ENCODE peak calls at places on chromosome 1, in nine cellular contexts. One of them, this sample, is unnamed.

GRCh38 chr1:213331776-213332175 is 280.7 kb downstream of the RPS6KC1 start:
- DNase-seq in WERI-Rb-1: no peak
- DNase-seq in stomach: no peak
- DNase-seq in stimulated activated CD4-positive, alpha-beta T cell treated with anti-CD3 and anti-CD28 coated beads, Interleukin-15, amount 100 ng/mL, for 24 hours: no peak
- DNase-seq in activated CD8-positive, alpha-beta memory T cell treated with anti-CD3 and anti-CD28 coated beads for 24 hours: no peak
- DNase-seq in RPMI8226: no peak
- DNase-seq in amniotic stem cell: no peak
- DNase-seq in H54: no peak
- DNase-seq in stimulated activated naive CD8-positive, alpha-beta T cell treated with anti-CD3 and anti-CD28 coated beads, Interleukin-15, amount 100 ng/mL, for 72 hours: no peak
- DNase-seq in this sample: no peak

GRCh38 chr1:19596065-19596718 is 47.9 kb upstream of the NBL1 start:
- DNase-seq in WERI-Rb-1: peak
- DNase-seq in stomach: no peak
- DNase-seq in stimulated activated CD4-positive, alpha-beta T cell treated with anti-CD3 and anti-CD28 coated beads, Interleukin-15, amount 100 ng/mL, for 24 hours: no peak
- DNase-seq in activated CD8-positive, alpha-beta memory T cell treated with anti-CD3 and anti-CD28 coated beads for 24 hours: no peak
- DNase-seq in RPMI8226: peak
- DNase-seq in amniotic stem cell: no peak
- DNase-seq in H54: peak
- DNase-seq in stimulated activated naive CD8-positive, alpha-beta T cell treated with anti-CD3 and anti-CD28 coated beads, Interleukin-15, amount 100 ng/mL, for 72 hours: no peak
- DNase-seq in this sample: peak

GRCh38 chr1:33364578-33364945 is 43.7 kb upstream of the A3GALT2 start:
- DNase-seq in WERI-Rb-1: peak
- DNase-seq in stomach: no peak
- DNase-seq in stimulated activated CD4-positive, alpha-beta T cell treated with anti-CD3 and anti-CD28 coated beads, Interleukin-15, amount 100 ng/mL, for 24 hours: no peak
- DNase-seq in activated CD8-positive, alpha-beta memory T cell treated with anti-CD3 and anti-CD28 coated beads for 24 hours: no peak
- DNase-seq in RPMI8226: peak
- DNase-seq in amniotic stem cell: no peak
- DNase-seq in H54: no peak
- DNase-seq in stimulated activated naive CD8-positive, alpha-beta T cell treated with anti-CD3 and anti-CD28 coated beads, Interleukin-15, amount 100 ng/mL, for 72 hours: no peak
- DNase-seq in this sample: no peak

GRCh38 chr1:56626546-56626945 is 18.6 kb upstream of the PRKAA2 start:
- DNase-seq in WERI-Rb-1: no peak
- DNase-seq in stomach: no peak
- DNase-seq in stimulated activated CD4-positive, alpha-beta T cell treated with anti-CD3 and anti-CD28 coated beads, Interleukin-15, amount 100 ng/mL, for 24 hours: no peak
- DNase-seq in activated CD8-positive, alpha-beta memory T cell treated with anti-CD3 and anti-CD28 coated beads for 24 hours: no peak
- DNase-seq in RPMI8226: no peak
- DNase-seq in amniotic stem cell: no peak
- DNase-seq in H54: no peak
- DNase-seq in stimulated activated naive CD8-positive, alpha-beta T cell treated with anti-CD3 and anti-CD28 coated beads, Interleukin-15, amount 100 ng/mL, for 72 hours: no peak
- DNase-seq in this sample: no peak

GRCh38 chr1:203464226-203464625 is 11.4 kb upstream of the PRELP start:
- DNase-seq in WERI-Rb-1: no peak
- DNase-seq in stomach: no peak
- DNase-seq in stimulated activated CD4-positive, alpha-beta T cell treated with anti-CD3 and anti-CD28 coated beads, Interleukin-15, amount 100 ng/mL, for 24 hours: no peak
- DNase-seq in activated CD8-positive, alpha-beta memory T cell treated with anti-CD3 and anti-CD28 coated beads for 24 hours: no peak
- DNase-seq in RPMI8226: no peak
- DNase-seq in amniotic stem cell: no peak
- DNase-seq in H54: no peak
- DNase-seq in stimulated activated naive CD8-positive, alpha-beta T cell treated with anti-CD3 and anti-CD28 coated beads, Interleukin-15, amount 100 ng/mL, for 72 hours: no peak
- DNase-seq in this sample: no peak

GRCh38 chr1:215104283-215104682 is 21.7 kb downstream of the KCNK2 start:
- DNase-seq in WERI-Rb-1: no peak
- DNase-seq in stomach: no peak
- DNase-seq in stimulated activated CD4-positive, alpha-beta T cell treated with anti-CD3 and anti-CD28 coated beads, Interleukin-15, amount 100 ng/mL, for 24 hours: no peak
- DNase-seq in activated CD8-positive, alpha-beta memory T cell treated with anti-CD3 and anti-CD28 coated beads for 24 hours: no peak
- DNase-seq in RPMI8226: no peak
- DNase-seq in amniotic stem cell: no peak
- DNase-seq in H54: no peak
- DNase-seq in stimulated activated naive CD8-positive, alpha-beta T cell treated with anti-CD3 and anti-CD28 coated beads, Interleukin-15, amount 100 ng/mL, for 72 hours: no peak
- DNase-seq in this sample: no peak

GRCh38 chr1:94319319-94320180 is 82.2 kb upstream of the ARHGAP29 start:
- DNase-seq in WERI-Rb-1: no peak
- DNase-seq in stomach: no peak
- DNase-seq in stimulated activated CD4-positive, alpha-beta T cell treated with anti-CD3 and anti-CD28 coated beads, Interleukin-15, amount 100 ng/mL, for 24 hours: no peak
- DNase-seq in activated CD8-positive, alpha-beta memory T cell treated with anti-CD3 and anti-CD28 coated beads for 24 hours: no peak
- DNase-seq in RPMI8226: no peak
- DNase-seq in amniotic stem cell: no peak
- DNase-seq in H54: no peak
- DNase-seq in stimulated activated naive CD8-positive, alpha-beta T cell treated with anti-CD3 and anti-CD28 coated beads, Interleukin-15, amount 100 ng/mL, for 72 hours: no peak
- DNase-seq in this sample: no peak

GRCh38 chr1:162006081-162006480 is 17.6 kb downstream of the OLFML2B start:
- DNase-seq in WERI-Rb-1: no peak
- DNase-seq in stomach: no peak
- DNase-seq in stimulated activated CD4-positive, alpha-beta T cell treated with anti-CD3 and anti-CD28 coated beads, Interleukin-15, amount 100 ng/mL, for 24 hours: no peak
- DNase-seq in activated CD8-positive, alpha-beta memory T cell treated with anti-CD3 and anti-CD28 coated beads for 24 hours: no peak
- DNase-seq in RPMI8226: no peak
- DNase-seq in amniotic stem cell: no peak
- DNase-seq in H54: no peak
- DNase-seq in stimulated activated naive CD8-positive, alpha-beta T cell treated with anti-CD3 and anti-CD28 coated beads, Interleukin-15, amount 100 ng/mL, for 72 hours: no peak
- DNase-seq in this sample: no peak

GRCh38 chr1:235287208-235287882 is 40.6 kb downstream of the ARID4B start:
- DNase-seq in WERI-Rb-1: no peak
- DNase-seq in stomach: no peak
- DNase-seq in stimulated activated CD4-positive, alpha-beta T cell treated with anti-CD3 and anti-CD28 coated beads, Interleukin-15, amount 100 ng/mL, for 24 hours: no peak
- DNase-seq in activated CD8-positive, alpha-beta memory T cell treated with anti-CD3 and anti-CD28 coated beads for 24 hours: no peak
- DNase-seq in RPMI8226: no peak
- DNase-seq in amniotic stem cell: no peak
- DNase-seq in H54: no peak
- DNase-seq in stimulated activated naive CD8-positive, alpha-beta T cell treated with anti-CD3 and anti-CD28 coated beads, Interleukin-15, amount 100 ng/mL, for 72 hours: no peak
- DNase-seq in this sample: no peak

GRCh38 chr1:110616587-110616986 is 10.4 kb upstream of the KCNA2 start:
- DNase-seq in WERI-Rb-1: no peak
- DNase-seq in stomach: peak
- DNase-seq in stimulated activated CD4-positive, alpha-beta T cell treated with anti-CD3 and anti-CD28 coated beads, Interleukin-15, amount 100 ng/mL, for 24 hours: no peak
- DNase-seq in activated CD8-positive, alpha-beta memory T cell treated with anti-CD3 and anti-CD28 coated beads for 24 hours: no peak
- DNase-seq in RPMI8226: peak
- DNase-seq in amniotic stem cell: no peak
- DNase-seq in H54: peak
- DNase-seq in stimulated activated naive CD8-positive, alpha-beta T cell treated with anti-CD3 and anti-CD28 coated beads, Interleukin-15, amount 100 ng/mL, for 72 hours: peak
- DNase-seq in this sample: peak

GRCh38 chr1:176206006-176206960 is 803 bp downstream of the COP1 start:
- DNase-seq in WERI-Rb-1: peak
- DNase-seq in stomach: peak
- DNase-seq in stimulated activated CD4-positive, alpha-beta T cell treated with anti-CD3 and anti-CD28 coated beads, Interleukin-15, amount 100 ng/mL, for 24 hours: peak
- DNase-seq in activated CD8-positive, alpha-beta memory T cell treated with anti-CD3 and anti-CD28 coated beads for 24 hours: no peak
- DNase-seq in RPMI8226: peak
- DNase-seq in amniotic stem cell: peak
- DNase-seq in H54: peak
- DNase-seq in stimulated activated naive CD8-positive, alpha-beta T cell treated with anti-CD3 and anti-CD28 coated beads, Interleukin-15, amount 100 ng/mL, for 72 hours: peak
- DNase-seq in this sample: peak

GRCh38 chr1:229058111-229058551 is 212.8 kb upstream of the RAB4A start:
- DNase-seq in WERI-Rb-1: no peak
- DNase-seq in stomach: peak
- DNase-seq in stimulated activated CD4-positive, alpha-beta T cell treated with anti-CD3 and anti-CD28 coated beads, Interleukin-15, amount 100 ng/mL, for 24 hours: peak
- DNase-seq in activated CD8-positive, alpha-beta memory T cell treated with anti-CD3 and anti-CD28 coated beads for 24 hours: peak
- DNase-seq in RPMI8226: peak
- DNase-seq in amniotic stem cell: no peak
- DNase-seq in H54: no peak
- DNase-seq in stimulated activated naive CD8-positive, alpha-beta T cell treated with anti-CD3 and anti-CD28 coated beads, Interleukin-15, amount 100 ng/mL, for 72 hours: peak
- DNase-seq in this sample: no peak

This sample was measured in OCI-M1.